ENCODE peak calls at places on chromosomes 12 and 14, in six cellular contexts. Q, K, E, M, D and B are unnamed samples.

GRCh38 chr12:58883576-58884334 is 36.5 kb downstream of the LRIG3 start:
- DNase-seq in Q (no peak), M (no peak), K (no peak), D (no peak), E (no peak), B (no peak)

GRCh38 chr12:1777798-1778197 is 42.6 kb upstream of the LRTM2 start:
- DNase-seq in M (no peak), D (no peak), K (no peak), E (no peak), Q (no peak), B (no peak)

GRCh38 chr14:70448633-70449032 is 3.3 kb upstream of the ADAM21 start:
- DNase-seq in D (no peak), K (no peak), M (no peak), Q (no peak), E (no peak), B (no peak)

GRCh38 chr14:52405314-52405713 is 91.2 kb downstream of the PTGER2 start:
- DNase-seq in M (no peak), K (no peak), E (no peak), Q (no peak), D (no peak), B (no peak)

GRCh38 chr12:46523863-46524770 is 151.5 kb upstream of the SLC38A2 start:
- DNase-seq in D (peak), E (no peak), M (peak), Q (no peak), K (peak), B (peak)

GRCh38 chr12:106226884-106227640 is 20.8 kb downstream of the CKAP4 start:
- DNase-seq in E (peak), K (peak), Q (no peak), M (no peak), D (peak), B (no peak)

GRCh38 chr12:116370004-116370404 is 92.5 kb upstream of the MED13L start:
- DNase-seq in K (no peak), D (no peak), Q (no peak), E (no peak), M (no peak), B (no peak)

GRCh38 chr12:82047480-82047879 is 288.3 kb upstream of the PPFIA2 start:
- DNase-seq in M (no peak), D (no peak), Q (no peak), K (no peak), E (no peak), B (no peak)

GRCh38 chr14:90426663-90427062 is 29.8 kb downstream of the CALM1 start:
- DNase-seq in D (no peak), M (no peak), Q (peak), K (no peak), E (no peak), B (no peak)

GRCh38 chr12:38149395-38150073 is 167.0 kb upstream of the ALG10B start:
- DNase-seq in D (no peak), K (no peak), E (no peak), M (no peak), Q (no peak), B (no peak)

GRCh38 chr12:25855716-25856115 is 102.8 kb upstream of the RASSF8 start:
- DNase-seq in Q (no peak), M (no peak), K (no peak), E (no peak), D (no peak), B (no peak)

GRCh38 chr14:91373591-91374245 is 43.9 kb downstream of the CCDC88C start:
- DNase-seq in K (no peak), E (no peak), Q (no peak), D (no peak), M (no peak), B (peak)

GRCh38 chr14:67763158-67763822 is 53.1 kb downstream of the ZFYVE26 start:
- DNase-seq in D (no peak), K (no peak), M (no peak), E (no peak), Q (no peak), B (no peak)

GRCh38 chr14:54712371-54712998 is 145.6 kb downstream of the SAMD4A start:
- DNase-seq in M (no peak), K (no peak), D (no peak), E (no peak), Q (no peak), B (no peak)

GRCh38 chr12:77218278-77218677 is 152.9 kb upstream of the E2F7 start:
- DNase-seq in E (no peak), M (no peak), K (no peak), D (no peak), Q (no peak), B (no peak)